ENCODE peak calls at places on chromosomes 12 and 14, in six cellular contexts. L is CD8-positive, alpha-beta memory T cell; K is amygdala; U is HCEC 1CT; Z is neural crest cell; T is psoas muscle. S is an unnamed sample.

GRCh38 chr14:22545842-22546721 is 42.9 kb downstream of the DAD1 start:
- DNase-seq in U (peak; percentile 90), L (no peak), T (no peak), K (no peak), Z (no peak), S (no peak)

GRCh38 chr12:52949413-52950331 is 754 bp downstream of the KRT18 start:
- DNase-seq in L (no peak), T (no peak), U (peak; percentile 84), K (no peak), Z (no peak), S (no peak)

GRCh38 chr12:75665216-75665615 is 153.8 kb upstream of the KRR1 start:
- DNase-seq in Z (no peak), K (no peak), L (no peak), T (no peak), U (no peak), S (no peak)

GRCh38 chr12:51819851-51820720 is 28.4 kb downstream of the FIGNL2 start:
- DNase-seq in U (no peak), L (no peak), K (peak; percentile 52), T (peak; percentile 16), Z (no peak), S (peak; percentile 55)

GRCh38 chr14:35292770-35293561 is 784 bp downstream of the PSMA6 start:
- DNase-seq in Z (no peak), K (no peak), U (no peak), L (no peak), T (no peak), S (no peak)

GRCh38 chr14:54182419-54183040 is 214.3 kb upstream of the CDKN3 start:
- DNase-seq in K (no peak), Z (no peak), U (peak; percentile 86), L (no peak), T (no peak), S (no peak)

GRCh38 chr14:37230551-37231194 is 32.9 kb downstream of the MIPOL1 start:
- DNase-seq in U (peak; percentile 72), T (no peak), Z (no peak), L (peak; percentile 7), K (no peak), S (no peak)

GRCh38 chr12:54054442-54055332 is 1.1 kb downstream of the HOXC4 start:
- DNase-seq in L (no peak), T (no peak), Z (no peak), U (no peak), K (no peak), S (no peak)

GRCh38 chr12:113911971-113912760 is 54.0 kb downstream of the RBM19 start:
- DNase-seq in Z (no peak), U (no peak), L (no peak), K (no peak), T (no peak), S (no peak)

GRCh38 chr12:53659011-53659551 is 16.8 kb downstream of the ATP5MC2 start:
- DNase-seq in L (no peak), U (no peak), K (peak; percentile 88), Z (peak; percentile 26), T (no peak), S (peak; percentile 50)

GRCh38 chr12:105033851-105034250 is 47.7 kb downstream of the NOPCHAP1 start:
- DNase-seq in U (no peak), Z (no peak), L (no peak), T (no peak), K (no peak), S (no peak)

GRCh38 chr14:93045965-93046695 is 69.6 kb downstream of the ITPK1 start:
- DNase-seq in U (peak; percentile 79), K (no peak), T (no peak), Z (no peak), L (no peak), S (no peak)

GRCh38 chr12:130026608-130027176 is 122.9 kb upstream of the TMEM132D start:
- DNase-seq in L (no peak), K (no peak), T (no peak), Z (peak; percentile 55), U (no peak), S (no peak)

GRCh38 chr14:104425763-104426691 is 153.5 kb upstream of the C14orf180 start:
- DNase-seq in K (no peak), U (no peak), L (no peak), T (no peak), Z (no peak), S (no peak)

GRCh38 chr12:5375547-5376295 is 56.2 kb upstream of the NTF3 start:
- DNase-seq in T (no peak), K (no peak), L (no peak), Z (no peak), U (no peak), S (no peak)

GRCh38 chr14:51129130-51129529 is 34.2 kb upstream of the TRIM9 start:
- DNase-seq in K (no peak), Z (no peak), T (no peak), L (no peak), U (no peak), S (no peak)

GRCh38 chr14:78403278-78403815 is 233.2 kb downstream of the NRXN3 start:
- DNase-seq in L (no peak), U (peak; percentile 85), T (no peak), Z (no peak), K (no peak), S (no peak)